ENCODE peak calls at places on chromosomes 1 and 21, in ten cellular contexts. One of them, this sample, is unnamed.

GRCh38 chr21:45053561-45053960 is 20.8 kb upstream of the ADARB1 start:
- DNase-seq in IMR-90: no peak
- DNase-seq in endodermal cell: no peak
- DNase-seq in astrocyte: no peak
- DNase-seq in PC-3: no peak
- DNase-seq in colonic mucosa: no peak
- DNase-seq in fibroblast of lung: no peak
- DNase-seq in HCT116: no peak
- DNase-seq in neural progenitor cell: no peak
- DNase-seq in endothelial cell of umbilical vein: no peak
- DNase-seq in this sample: no peak

GRCh38 chr21:37008705-37009104 is 2.2 kb downstream of the RIPPLY3 start:
- DNase-seq in endothelial cell of umbilical vein: no peak
- DNase-seq in neural progenitor cell: peak; percentile 52
- DNase-seq in HCT116: no peak
- DNase-seq in IMR-90: no peak
- DNase-seq in PC-3: no peak
- DNase-seq in fibroblast of lung: no peak
- DNase-seq in endodermal cell: peak; percentile 65
- DNase-seq in astrocyte: no peak
- DNase-seq in colonic mucosa: no peak
- DNase-seq in this sample: no peak

GRCh38 chr1:93955765-93956164 is 46.5 kb upstream of the GCLM start:
- DNase-seq in HCT116: no peak
- DNase-seq in endodermal cell: no peak
- DNase-seq in fibroblast of lung: no peak
- DNase-seq in PC-3: no peak
- DNase-seq in astrocyte: no peak
- DNase-seq in colonic mucosa: no peak
- DNase-seq in IMR-90: no peak
- DNase-seq in endothelial cell of umbilical vein: no peak
- DNase-seq in neural progenitor cell: no peak
- DNase-seq in this sample: no peak

GRCh38 chr1:36085686-36086526 is 2.0 kb downstream of the TEKT2 start:
- DNase-seq in neural progenitor cell: no peak
- DNase-seq in PC-3: no peak
- DNase-seq in endothelial cell of umbilical vein: no peak
- DNase-seq in HCT116: no peak
- DNase-seq in colonic mucosa: no peak
- DNase-seq in astrocyte: no peak
- DNase-seq in endodermal cell: no peak
- DNase-seq in IMR-90: no peak
- DNase-seq in fibroblast of lung: no peak
- DNase-seq in this sample: no peak

GRCh38 chr1:52403566-52404115 is 582 bp downstream of the ORC1 start:
- DNase-seq in neural progenitor cell: peak; percentile 61
- DNase-seq in endodermal cell: peak; percentile 84
- DNase-seq in PC-3: peak; percentile 82
- DNase-seq in astrocyte: peak; percentile 72
- DNase-seq in HCT116: peak; percentile 55
- DNase-seq in colonic mucosa: peak; percentile 61
- DNase-seq in IMR-90: peak; percentile 84
- DNase-seq in fibroblast of lung: peak; percentile 81
- DNase-seq in endothelial cell of umbilical vein: peak; percentile 69
- DNase-seq in this sample: peak; percentile 80

GRCh38 chr1:206590025-206590834 is 22.0 kb downstream of the EIF2D start:
- DNase-seq in colonic mucosa: no peak
- DNase-seq in astrocyte: peak; percentile 82
- DNase-seq in IMR-90: peak; percentile 80
- DNase-seq in PC-3: peak; percentile 98
- DNase-seq in HCT116: peak; percentile 37
- DNase-seq in endodermal cell: peak; percentile 70
- DNase-seq in fibroblast of lung: peak; percentile 61
- DNase-seq in neural progenitor cell: peak; percentile 30
- DNase-seq in endothelial cell of umbilical vein: no peak
- DNase-seq in this sample: peak; percentile 42

GRCh38 chr1:3314561-3315271 is 139.7 kb upstream of the ARHGEF16 start:
- DNase-seq in endothelial cell of umbilical vein: no peak
- DNase-seq in colonic mucosa: no peak
- DNase-seq in IMR-90: peak; percentile 66
- DNase-seq in PC-3: no peak
- DNase-seq in endodermal cell: no peak
- DNase-seq in neural progenitor cell: peak; percentile 65
- DNase-seq in astrocyte: peak; percentile 79
- DNase-seq in fibroblast of lung: peak; percentile 63
- DNase-seq in HCT116: no peak
- DNase-seq in this sample: peak; percentile 3

GRCh38 chr1:111412839-111413238 is 14.7 kb downstream of the OVGP1 start:
- DNase-seq in colonic mucosa: no peak
- DNase-seq in fibroblast of lung: no peak
- DNase-seq in IMR-90: no peak
- DNase-seq in astrocyte: no peak
- DNase-seq in PC-3: no peak
- DNase-seq in endodermal cell: no peak
- DNase-seq in HCT116: no peak
- DNase-seq in neural progenitor cell: no peak
- DNase-seq in endothelial cell of umbilical vein: no peak
- DNase-seq in this sample: no peak

GRCh38 chr1:157488160-157488559 is 64.2 kb downstream of the FCRL5 start:
- DNase-seq in colonic mucosa: no peak
- DNase-seq in astrocyte: no peak
- DNase-seq in endothelial cell of umbilical vein: no peak
- DNase-seq in IMR-90: no peak
- DNase-seq in endodermal cell: no peak
- DNase-seq in fibroblast of lung: no peak
- DNase-seq in neural progenitor cell: no peak
- DNase-seq in HCT116: no peak
- DNase-seq in PC-3: no peak
- DNase-seq in this sample: no peak

GRCh38 chr21:25788677-25789076 is 53.9 kb downstream of the GABPA start:
- DNase-seq in astrocyte: no peak
- DNase-seq in HCT116: no peak
- DNase-seq in fibroblast of lung: no peak
- DNase-seq in colonic mucosa: no peak
- DNase-seq in endothelial cell of umbilical vein: no peak
- DNase-seq in IMR-90: no peak
- DNase-seq in PC-3: no peak
- DNase-seq in neural progenitor cell: no peak
- DNase-seq in endodermal cell: no peak
- DNase-seq in this sample: no peak

GRCh38 chr1:47751188-47751587 is 246.0 kb downstream of the TRABD2B start:
- DNase-seq in endodermal cell: peak; percentile 20
- DNase-seq in colonic mucosa: no peak
- DNase-seq in endothelial cell of umbilical vein: no peak
- DNase-seq in astrocyte: no peak
- DNase-seq in HCT116: peak; percentile 21
- DNase-seq in fibroblast of lung: no peak
- DNase-seq in neural progenitor cell: no peak
- DNase-seq in IMR-90: no peak
- DNase-seq in PC-3: peak; percentile 9
- DNase-seq in this sample: no peak

GRCh38 chr21:29025328-29025713 is 853 bp downstream of the USP16 start:
- DNase-seq in colonic mucosa: no peak
- DNase-seq in neural progenitor cell: peak; percentile 4
- DNase-seq in astrocyte: peak; percentile 12
- DNase-seq in fibroblast of lung: no peak
- DNase-seq in PC-3: peak; percentile 39
- DNase-seq in HCT116: no peak
- DNase-seq in IMR-90: peak; percentile 22
- DNase-seq in endothelial cell of umbilical vein: no peak
- DNase-seq in endodermal cell: no peak
- DNase-seq in this sample: peak; percentile 50

GRCh38 chr1:36533897-36534296 is 51.2 kb upstream of the CSF3R start:
- DNase-seq in endothelial cell of umbilical vein: no peak
- DNase-seq in neural progenitor cell: no peak
- DNase-seq in HCT116: no peak
- DNase-seq in PC-3: no peak
- DNase-seq in astrocyte: no peak
- DNase-seq in endodermal cell: peak; percentile 24
- DNase-seq in IMR-90: no peak
- DNase-seq in colonic mucosa: no peak
- DNase-seq in fibroblast of lung: no peak
- DNase-seq in this sample: no peak

GRCh38 chr1:203026666-203027663 is 674 bp downstream of the PPFIA4 start:
- DNase-seq in PC-3: no peak
- DNase-seq in neural progenitor cell: no peak
- DNase-seq in endodermal cell: peak; percentile 60
- DNase-seq in IMR-90: no peak
- DNase-seq in endothelial cell of umbilical vein: no peak
- DNase-seq in astrocyte: no peak
- DNase-seq in colonic mucosa: peak; percentile 17
- DNase-seq in fibroblast of lung: no peak
- DNase-seq in HCT116: no peak
- DNase-seq in this sample: no peak

GRCh38 chr1:223180803-223181321 is 37.8 kb upstream of the TLR5 start:
- DNase-seq in colonic mucosa: no peak
- DNase-seq in fibroblast of lung: peak; percentile 5
- DNase-seq in endothelial cell of umbilical vein: no peak
- DNase-seq in astrocyte: peak; percentile 77
- DNase-seq in HCT116: no peak
- DNase-seq in endodermal cell: no peak
- DNase-seq in neural progenitor cell: no peak
- DNase-seq in IMR-90: no peak
- DNase-seq in PC-3: no peak
- DNase-seq in this sample: peak; percentile 51

GRCh38 chr1:81703736-81704463 is 96.8 kb upstream of the ADGRL2 start:
- DNase-seq in astrocyte: peak; percentile 40
- DNase-seq in endothelial cell of umbilical vein: peak; percentile 86
- DNase-seq in PC-3: peak; percentile 85
- DNase-seq in endodermal cell: peak; percentile 43
- DNase-seq in neural progenitor cell: peak; percentile 53
- DNase-seq in HCT116: no peak
- DNase-seq in IMR-90: peak; percentile 78
- DNase-seq in fibroblast of lung: peak; percentile 77
- DNase-seq in colonic mucosa: no peak
- DNase-seq in this sample: peak; percentile 54

GRCh38 chr1:6544831-6545230 is 9.5 kb downstream of the NOL9 start:
- DNase-seq in endothelial cell of umbilical vein: peak; percentile 83
- DNase-seq in neural progenitor cell: no peak
- DNase-seq in endodermal cell: no peak
- DNase-seq in PC-3: peak; percentile 78
- DNase-seq in astrocyte: peak; percentile 84
- DNase-seq in IMR-90: peak; percentile 80
- DNase-seq in HCT116: no peak
- DNase-seq in colonic mucosa: no peak
- DNase-seq in fibroblast of lung: no peak
- DNase-seq in this sample: no peak

GRCh38 chr1:6546326-6546725 is 8.0 kb downstream of the NOL9 start:
- DNase-seq in fibroblast of lung: no peak
- DNase-seq in colonic mucosa: no peak
- DNase-seq in HCT116: no peak
- DNase-seq in neural progenitor cell: no peak
- DNase-seq in astrocyte: no peak
- DNase-seq in endodermal cell: no peak
- DNase-seq in PC-3: no peak
- DNase-seq in IMR-90: no peak
- DNase-seq in endothelial cell of umbilical vein: no peak
- DNase-seq in this sample: no peak

GRCh38 chr1:6545276-6545934 is 8.9 kb downstream of the NOL9 start:
- DNase-seq in colonic mucosa: no peak
- DNase-seq in endodermal cell: no peak
- DNase-seq in HCT116: no peak
- DNase-seq in IMR-90: peak; percentile 12
- DNase-seq in neural progenitor cell: no peak
- DNase-seq in endothelial cell of umbilical vein: peak; percentile 44
- DNase-seq in astrocyte: peak; percentile 57
- DNase-seq in fibroblast of lung: no peak
- DNase-seq in PC-3: peak; percentile 26
- DNase-seq in this sample: no peak

DNA sequence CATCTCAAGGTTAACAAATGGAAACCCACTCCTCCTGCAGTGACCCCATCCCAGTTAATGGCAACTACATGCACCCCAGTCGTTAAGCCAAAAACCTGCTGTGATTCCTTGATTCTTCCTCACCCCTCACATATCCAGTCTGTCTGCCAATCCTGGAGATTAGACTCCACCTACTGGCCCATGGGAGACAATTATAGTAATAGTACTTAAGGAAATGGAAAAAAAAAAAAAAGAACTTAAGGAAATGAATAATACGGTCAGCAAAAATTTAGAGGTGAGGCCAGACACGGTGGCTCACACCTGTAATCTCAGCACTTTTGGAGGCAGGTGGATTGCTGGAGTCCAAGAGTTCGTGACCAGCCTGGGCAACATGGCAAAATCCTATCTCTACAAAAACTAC is 7.0 kb downstream of the NOL9 start:
- DNase-seq in HCT116: peak; percentile 13
- DNase-seq in endodermal cell: no peak
- DNase-seq in neural progenitor cell: no peak
- DNase-seq in PC-3: peak; percentile 34
- DNase-seq in colonic mucosa: no peak
- DNase-seq in endothelial cell of umbilical vein: peak; percentile 60
- DNase-seq in fibroblast of lung: no peak
- DNase-seq in astrocyte: no peak
- DNase-seq in IMR-90: peak; percentile 32
- DNase-seq in this sample: no peak
- H3K36me3 ChIP-seq in HCT116: peaks cover 38% of the 10 kb centered on the region
- H3K36me3 ChIP-seq in endodermal cell: peaks cover 72% of the 10 kb centered on the region
- H3K36me3 ChIP-seq in neural progenitor cell: peaks cover 5% of the 10 kb centered on the region
- H3K36me3 ChIP-seq in PC-3: peaks cover 67% of the 10 kb centered on the region
- H3K36me3 ChIP-seq in colonic mucosa: peaks cover 3% of the 10 kb centered on the region
- H3K36me3 ChIP-seq in endothelial cell of umbilical vein: no peaks in the 10 kb centered on the region
- H3K36me3 ChIP-seq in fibroblast of lung: peaks cover 3% of the 10 kb centered on the region
- H3K36me3 ChIP-seq in astrocyte: peaks cover 21% of the 10 kb centered on the region
- H3K36me3 ChIP-seq in IMR-90: peaks cover 42% of the 10 kb centered on the region
- H3K36me3 ChIP-seq in this sample: peaks cover 56% of the 10 kb centered on the region

GRCh38 chr1:63411081-63411480 is 43.7 kb downstream of the ALG6 start:
- DNase-seq in IMR-90: peak; percentile 2
- DNase-seq in HCT116: no peak
- DNase-seq in endodermal cell: no peak
- DNase-seq in endothelial cell of umbilical vein: no peak
- DNase-seq in colonic mucosa: no peak
- DNase-seq in astrocyte: no peak
- DNase-seq in neural progenitor cell: no peak
- DNase-seq in fibroblast of lung: peak; percentile 61
- DNase-seq in PC-3: no peak
- DNase-seq in this sample: peak; percentile 77
- H3K9ac ChIP-seq in IMR-90: no peak overlapping the region
- H3K9ac ChIP-seq in HCT116: no peak overlapping the region
- H3K9ac ChIP-seq in endodermal cell: no peak overlapping the region
- H3K9ac ChIP-seq in endothelial cell of umbilical vein: no peak overlapping the region
- H3K9ac ChIP-seq in colonic mucosa: no peak overlapping the region
- H3K9ac ChIP-seq in astrocyte: no peak overlapping the region
- H3K9ac ChIP-seq in neural progenitor cell: no peak overlapping the region
- H3K9ac ChIP-seq in fibroblast of lung: no peak overlapping the region
- H3K9ac ChIP-seq in PC-3: no peak overlapping the region
- H3K9ac ChIP-seq in this sample: no peak overlapping the region

GRCh38 chr1:16981269-16981849 is 939 bp upstream of the MFAP2 start:
- DNase-seq in endodermal cell: no peak
- DNase-seq in colonic mucosa: no peak
- DNase-seq in astrocyte: peak; percentile 93
- DNase-seq in PC-3: peak; percentile 93
- DNase-seq in fibroblast of lung: peak; percentile 71
- DNase-seq in neural progenitor cell: no peak
- DNase-seq in IMR-90: peak; percentile 92
- DNase-seq in HCT116: no peak
- DNase-seq in endothelial cell of umbilical vein: no peak
- DNase-seq in this sample: peak; percentile 84
- H3K4me3 ChIP-seq in endodermal cell: no peak overlapping the region
- H3K4me3 ChIP-seq in colonic mucosa: no peak overlapping the region
- H3K4me3 ChIP-seq in astrocyte: peak overlapping the region; percentile 80
- H3K4me3 ChIP-seq in PC-3: no peak overlapping the region
- H3K4me3 ChIP-seq in fibroblast of lung: no peak overlapping the region
- H3K4me3 ChIP-seq in neural progenitor cell: no peak overlapping the region
- H3K4me3 ChIP-seq in IMR-90: no peak overlapping the region
- H3K4me3 ChIP-seq in HCT116: no peak overlapping the region
- H3K4me3 ChIP-seq in endothelial cell of umbilical vein: no peak overlapping the region
- H3K4me3 ChIP-seq in this sample: peak overlapping the region; percentile 79

GRCh38 chr1:30953685-30954084 is 45.1 kb upstream of the SDC3 start:
- DNase-seq in IMR-90: no peak
- DNase-seq in colonic mucosa: no peak
- DNase-seq in endothelial cell of umbilical vein: no peak
- DNase-seq in endodermal cell: no peak
- DNase-seq in neural progenitor cell: no peak
- DNase-seq in PC-3: no peak
- DNase-seq in fibroblast of lung: no peak
- DNase-seq in HCT116: no peak
- DNase-seq in astrocyte: no peak
- DNase-seq in this sample: no peak
- H3K36me3 ChIP-seq in IMR-90: peaks cover 39% of the 10 kb centered on the region
- H3K36me3 ChIP-seq in colonic mucosa: peaks cover 7% of the 10 kb centered on the region
- H3K36me3 ChIP-seq in endothelial cell of umbilical vein: peaks cover 39% of the 10 kb centered on the region
- H3K36me3 ChIP-seq in endodermal cell: peaks cover 92% of the 10 kb centered on the region
- H3K36me3 ChIP-seq in neural progenitor cell: peaks cover 35% of the 10 kb centered on the region
- H3K36me3 ChIP-seq in PC-3: peaks cover 56% of the 10 kb centered on the region
- H3K36me3 ChIP-seq in fibroblast of lung: peaks cover 14% of the 10 kb centered on the region
- H3K36me3 ChIP-seq in HCT116: peaks cover 45% of the 10 kb centered on the region
- H3K36me3 ChIP-seq in astrocyte: peaks cover 55% of the 10 kb centered on the region
- H3K36me3 ChIP-seq in this sample: peaks cover 78% of the 10 kb centered on the region